ENCODE peak calls at places on chromosomes 3 and 15, in seven cellular contexts. S, M, R, Y, E, Q and W are unnamed samples.

GRCh38 chr3:112302061-112302830 is 8.2 kb upstream of the SLC9C1 start:
- DNase-seq in S (no peak), M (no peak), R (no peak), Y (peak), E (no peak), Q (no peak), W (peak)

GRCh38 chr3:45277636-45278035 is 51.5 kb upstream of the TMEM158 start:
- DNase-seq in S (no peak), M (no peak), R (no peak), Y (no peak), E (no peak), Q (no peak), W (peak)

GRCh38 chr15:70187331-70187730 is 89.6 kb upstream of the TLE3 start:
- DNase-seq in S (no peak), M (no peak), R (no peak), Y (no peak), E (no peak), Q (no peak), W (no peak)

GRCh38 chr3:177694316-177694715 is 497.0 kb upstream of the TBL1XR1 start:
- DNase-seq in S (no peak), M (no peak), R (no peak), Y (peak), E (no peak), Q (no peak), W (no peak)

GRCh38 chr15:58521293-58521991 is 89.7 kb downstream of the LIPC start:
- DNase-seq in S (no peak), M (no peak), R (peak), Y (peak), E (no peak), Q (no peak), W (peak)

GRCh38 chr3:25080461-25080860 is 347.6 kb upstream of the RARB start:
- DNase-seq in S (no peak), M (no peak), R (no peak), Y (no peak), E (no peak), Q (no peak), W (no peak)

GRCh38 chr15:74399100-74399499 is 31.7 kb upstream of the CYP11A1 start:
- DNase-seq in S (no peak), M (no peak), R (no peak), Y (no peak), E (no peak), Q (no peak), W (no peak)

GRCh38 chr3:172201136-172201989 is 162.0 kb downstream of the FNDC3B start:
- DNase-seq in S (no peak), M (no peak), R (peak), Y (peak), E (no peak), Q (no peak), W (peak)

GRCh38 chr3:113269661-113270060 is 58.3 kb downstream of the BOC start:
- DNase-seq in S (no peak), M (no peak), R (no peak), Y (no peak), E (no peak), Q (no peak), W (no peak)

GRCh38 chr3:102229062-102229655 is 205.7 kb upstream of the ZPLD1 start:
- DNase-seq in S (peak), M (peak), R (peak), Y (peak), E (peak), Q (peak), W (peak)

GRCh38 chr3:123297627-123297899 is 95.8 kb downstream of the SEC22A start:
- DNase-seq in S (no peak), M (no peak), R (no peak), Y (no peak), E (no peak), Q (no peak), W (peak)

GRCh38 chr3:50165388-50166308 is 10.5 kb downstream of the SEMA3F start:
- DNase-seq in S (no peak), M (no peak), R (peak), Y (peak), E (no peak), Q (no peak), W (no peak)

GRCh38 chr3:54710954-54711353 is 216.9 kb downstream of the LRTM1 start:
- DNase-seq in S (no peak), M (no peak), R (no peak), Y (no peak), E (no peak), Q (no peak), W (no peak)

GRCh38 chr15:23759964-23760363 is 72.9 kb upstream of the NDN start:
- DNase-seq in S (no peak), M (no peak), R (no peak), Y (no peak), E (no peak), Q (no peak), W (no peak)

GRCh38 chr15:97504031-97504430 is 456.5 kb upstream of the ARRDC4 start:
- DNase-seq in S (no peak), M (no peak), R (no peak), Y (peak), E (no peak), Q (no peak), W (no peak)

GRCh38 chr15:31296304-31297220 is 30.1 kb upstream of the KLF13 start:
- DNase-seq in S (peak), M (no peak), R (no peak), Y (no peak), E (no peak), Q (no peak), W (no peak)

GRCh38 chr3:177150970-177151627 is 46.2 kb downstream of the TBL1XR1 start:
- DNase-seq in S (no peak), M (no peak), R (no peak), Y (peak), E (no peak), Q (no peak), W (peak)

GRCh38 chr3:135756016-135756695 is 209.4 kb upstream of the PPP2R3A start:
- DNase-seq in S (no peak), M (no peak), R (no peak), Y (no peak), E (no peak), Q (no peak), W (no peak)

GRCh38 chr15:40807028-40807887 is at the start of the genes DNAJC17 and ZFYVE19:
- DNase-seq in S (peak), M (peak), R (peak), Y (peak), E (peak), Q (peak), W (peak)

GRCh38 chr3:152244156-152244888 is 24.4 kb upstream of the MBNL1 start:
- DNase-seq in S (no peak), M (no peak), R (no peak), Y (no peak), E (no peak), Q (no peak), W (peak)

GRCh38 chr3:178538065-178538464 is 1.8 kb downstream of the KCNMB2 start:
- DNase-seq in S (no peak), M (no peak), R (no peak), Y (no peak), E (no peak), Q (no peak), W (no peak)

GRCh38 chr3:119579366-119580147 is at the start of gene ADPRH:
- DNase-seq in S (peak), M (no peak), R (peak), Y (peak), E (peak), Q (peak), W (peak)

GRCh38 chr15:75229191-75230015 is 27.7 kb downstream of the C15orf39 start:
- DNase-seq in S (no peak), M (no peak), R (no peak), Y (peak), E (no peak), Q (no peak), W (no peak)

GRCh38 chr3:16401273-16401672 is 112.2 kb downstream of the RFTN1 start:
- DNase-seq in S (no peak), M (no peak), R (no peak), Y (no peak), E (no peak), Q (no peak), W (no peak)

GRCh38 chr3:177146646-177147045 is 50.6 kb downstream of the TBL1XR1 start:
- DNase-seq in S (no peak), M (no peak), R (no peak), Y (no peak), E (no peak), Q (no peak), W (no peak)

GRCh38 chr3:127848131-127849129 is 26.1 kb upstream of the MGLL start:
- DNase-seq in S (no peak), M (no peak), R (no peak), Y (no peak), E (no peak), Q (no peak), W (no peak)

GRCh38 chr3:132726341-132726823 is 4.2 kb upstream of the NPHP3 start:
- DNase-seq in S (no peak), M (no peak), R (no peak), Y (peak), E (no peak), Q (no peak), W (peak)

GRCh38 chr3:71258116-71258515 is 325.4 kb downstream of the FOXP1 start:
- DNase-seq in S (no peak), M (no peak), R (no peak), Y (peak), E (no peak), Q (no peak), W (no peak)

GRCh38 chr3:188286087-188286513 is 132.1 kb downstream of the LPP start:
- DNase-seq in S (no peak), M (no peak), R (no peak), Y (peak), E (no peak), Q (no peak), W (no peak)

GRCh38 chr3:183477801-183478456 is 49.5 kb upstream of the MCF2L2 start:
- DNase-seq in S (peak), M (no peak), R (no peak), Y (no peak), E (no peak), Q (no peak), W (no peak)

GRCh38 chr15:80107204-80107603 is 45.6 kb upstream of the FAH start:
- DNase-seq in S (no peak), M (no peak), R (no peak), Y (no peak), E (no peak), Q (no peak), W (no peak)

GRCh38 chr3:54538346-54538745 is 389.5 kb downstream of the LRTM1 start:
- DNase-seq in S (no peak), M (no peak), R (no peak), Y (peak), E (no peak), Q (no peak), W (no peak)

GRCh38 chr15:39227001-39227400 is 353.9 kb upstream of the THBS1 start:
- DNase-seq in S (no peak), M (no peak), R (no peak), Y (peak), E (no peak), Q (no peak), W (no peak)

GRCh38 chr3:190101320-190102117 is 19.2 kb downstream of the P3H2 start:
- DNase-seq in S (no peak), M (no peak), R (no peak), Y (peak), E (no peak), Q (no peak), W (peak)

GRCh38 chr3:157501863-157502262 is 1.4 kb downstream of the VEPH1 start:
- DNase-seq in S (no peak), M (no peak), R (no peak), Y (no peak), E (no peak), Q (no peak), W (no peak)

GRCh38 chr3:113064183-113064582 is 73.4 kb downstream of the GTPBP8 start:
- DNase-seq in S (no peak), M (no peak), R (no peak), Y (no peak), E (no peak), Q (no peak), W (no peak)

GRCh38 chr3:45976191-45977091 is 19.2 kb downstream of the FYCO1 start:
- DNase-seq in S (no peak), M (no peak), R (no peak), Y (no peak), E (peak), Q (no peak), W (no peak)

GRCh38 chr15:60154764-60155163 is 150.7 kb downstream of the FOXB1 start:
- DNase-seq in S (no peak), M (no peak), R (no peak), Y (no peak), E (no peak), Q (no peak), W (no peak)

GRCh38 chr3:113167929-113168771 is 43.2 kb upstream of the BOC start:
- DNase-seq in S (no peak), M (no peak), R (no peak), Y (no peak), E (no peak), Q (no peak), W (no peak)